ENCODE peak calls at places on chromosome 7, in four cellular contexts. H, M, I and O are unnamed samples.
A peak's percentile ranks its signal among the peaks of the same experiment; 100 is the strongest.

GRCh38 chr7:7920481-7920880 is 48.1 kb upstream of the GLCCI1 start:
- DNase-seq in H (no peak), I (no peak), M (peak; percentile 76), O (no peak)

GRCh38 chr7:148540041-148540738 is 50.4 kb upstream of the C7orf33 start:
- DNase-seq in I (peak; percentile 39), M (no peak), H (peak; percentile 4), O (no peak)

GRCh38 chr7:119905495-119905894 is 367.5 kb upstream of the KCND2 start:
- DNase-seq in H (no peak), M (no peak), I (no peak), O (no peak)

GRCh38 chr7:138603549-138604324 is 97.4 kb downstream of the SVOPL start:
- DNase-seq in I (no peak), M (no peak), H (no peak), O (no peak)

GRCh38 chr7:35874881-35875280 is 74.0 kb downstream of the SEPTIN7 start:
- DNase-seq in H (no peak), M (no peak), I (no peak), O (no peak)

GRCh38 chr7:138429577-138430250 is 30.3 kb upstream of the TRIM24 start:
- DNase-seq in I (no peak), H (no peak), M (no peak), O (no peak)

GRCh38 chr7:133253522-133253882 is 624 bp downstream of the EXOC4 start:
- DNase-seq in M (no peak), H (no peak), I (no peak), O (peak; percentile 28)

GRCh38 chr7:142248166-142249160 is 9.4 kb downstream of the PRSS58 start:
- DNase-seq in M (no peak), H (no peak), I (no peak), O (no peak)

GRCh38 chr7:27868117-27868516 is 128.2 kb downstream of the TAX1BP1 start:
- DNase-seq in M (no peak), I (no peak), H (no peak), O (no peak)

GRCh38 chr7:148031816-148032215 is 558.8 kb upstream of the C7orf33 start:
- DNase-seq in I (no peak), M (no peak), H (no peak), O (no peak)

GRCh38 chr7:51075681-51076580 is 240.7 kb downstream of the COBL start:
- DNase-seq in H (no peak), I (no peak), M (no peak), O (no peak)

GRCh38 chr7:14748461-14748860 is 154.1 kb downstream of the DGKB start:
- DNase-seq in M (no peak), H (peak; percentile 39), I (no peak), O (no peak)

GRCh38 chr7:97512441-97513207 is 219.3 kb upstream of the TAC1 start:
- DNase-seq in I (no peak), H (no peak), M (no peak), O (peak; percentile 25)

GRCh38 chr7:141073173-141073640 is 657 bp upstream of the TMEM178B start:
- DNase-seq in I (no peak), M (no peak), H (no peak), O (no peak)

GRCh38 chr7:147298611-147299043 is 1182.0 kb downstream of the CNTNAP2 start:
- DNase-seq in H (no peak), I (no peak), M (no peak), O (no peak)

GRCh38 chr7:29091722-29092121 is 54.6 kb downstream of the CPVL start:
- DNase-seq in H (no peak), M (no peak), I (no peak), O (peak; percentile 6)

GRCh38 chr7:4882742-4883351 is 669 bp downstream of the RADIL start:
- DNase-seq in M (no peak), H (no peak), I (no peak), O (no peak)

GRCh38 chr7:135390829-135391228 is 119.1 kb downstream of the CNOT4 start:
- DNase-seq in M (no peak), H (no peak), I (no peak), O (no peak)

GRCh38 chr7:11524476-11525398 is 307.3 kb downstream of the THSD7A start:
- DNase-seq in H (no peak), M (no peak), I (no peak), O (no peak)

GRCh38 chr7:112161253-112162160 is 44.7 kb downstream of the DOCK4 start:
- DNase-seq in H (no peak), M (no peak), I (no peak), O (no peak)

GRCh38 chr7:71780282-71780681 is 631.9 kb downstream of the CALN1 start:
- DNase-seq in I (peak; percentile 15), H (no peak), M (no peak), O (no peak)

GRCh38 chr7:106415433-106415832 is 130.7 kb upstream of the NAMPT start:
- DNase-seq in M (no peak), I (no peak), H (no peak), O (no peak)

GRCh38 chr7:158868754-158869410 is 12.5 kb downstream of the DYNC2I1 start:
- DNase-seq in M (no peak), H (no peak), I (no peak), O (no peak)

GRCh38 chr7:128863433-128863989 is 855 bp downstream of the ATP6V1F start:
- DNase-seq in I (no peak), H (peak; percentile 56), M (no peak), O (peak; percentile 85)

GRCh38 chr7:114048386-114049235 is 129.8 kb upstream of the PPP1R3A start:
- DNase-seq in H (no peak), M (no peak), I (no peak), O (peak; percentile 13)

GRCh38 chr7:50349963-50350944 is 45.7 kb downstream of the IKZF1 start:
- DNase-seq in I (no peak), M (peak; percentile 84), H (no peak), O (peak; percentile 69)

GRCh38 chr7:122302826-122303521 is 1.6 kb downstream of the FEZF1 start:
- DNase-seq in I (no peak), H (no peak), M (no peak), O (no peak)

GRCh38 chr7:133530682-133531081 is 277.8 kb downstream of the EXOC4 start:
- DNase-seq in H (no peak), M (no peak), I (no peak), O (no peak)

GRCh38 chr7:14950013-14950412 is 47.5 kb upstream of the DGKB start:
- DNase-seq in M (no peak), I (no peak), H (peak; percentile 2), O (no peak)

GRCh38 chr7:139232377-139232717 is 1.3 kb downstream of the UBN2 start:
- DNase-seq in H (no peak), M (no peak), I (no peak), O (peak; percentile 61)

GRCh38 chr7:2281556-2281955 is 32.7 kb downstream of the SNX8 start:
- DNase-seq in M (no peak), H (no peak), I (no peak), O (peak; percentile 19)

GRCh38 chr7:117582219-117582704 is 102.4 kb downstream of the CFTR start:
- DNase-seq in M (no peak), H (no peak), I (peak; percentile 9), O (no peak)
- TF ChIP-seq EGR1 in M (no peak), H (no peak), I (no peak), O (no peak)

GRCh38 chr7:78018541-78019456 is 220.2 kb downstream of the PHTF2 start:
- DNase-seq in I (no peak), M (no peak), H (no peak), O (no peak)
- TF ChIP-seq EGR1 in I (no peak), M (no peak), H (no peak), O (no peak)

DNA sequence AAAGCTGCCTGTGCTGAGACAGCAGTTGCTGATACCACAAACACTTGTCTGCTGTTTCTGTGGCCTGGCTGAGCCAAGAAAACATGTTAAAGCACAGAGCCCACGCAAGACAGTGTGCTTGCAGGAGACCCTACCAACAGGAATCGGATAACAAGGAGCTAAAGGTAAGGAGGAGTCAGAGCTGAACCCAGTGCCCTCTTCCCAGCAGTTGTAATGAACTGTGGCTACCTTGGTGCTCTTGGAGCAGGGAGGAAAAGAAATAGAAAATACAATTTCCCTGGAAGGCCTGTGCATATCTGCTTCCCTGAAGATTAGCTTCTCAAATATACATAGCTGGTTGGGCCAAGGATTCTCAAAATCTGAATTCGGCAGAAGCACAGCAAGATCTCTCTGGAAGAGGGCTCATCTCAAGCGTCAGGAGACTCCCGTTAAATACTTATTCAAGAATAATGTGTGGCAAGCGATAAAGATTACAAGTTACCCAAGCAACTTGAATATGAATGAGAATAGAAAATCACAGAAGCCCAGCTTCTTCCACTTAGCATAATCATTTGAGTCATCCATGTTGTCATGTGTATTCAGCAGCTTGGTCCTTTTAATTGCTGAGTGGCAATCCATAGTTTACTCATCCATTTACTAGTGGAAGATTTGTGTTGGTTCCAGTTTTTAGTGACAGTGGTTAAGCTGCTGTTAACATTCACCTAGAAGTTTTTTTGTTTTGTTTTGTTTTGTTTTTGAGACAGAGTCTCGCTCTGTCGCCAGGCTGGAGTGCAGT is 87.5 kb downstream of the NOD1 start:
- DNase-seq in H (no peak), M (no peak), I (no peak), O (no peak)
- TF ChIP-seq EGR1 in H (no peak), M (no peak), I (no peak), O (no peak)

DNA sequence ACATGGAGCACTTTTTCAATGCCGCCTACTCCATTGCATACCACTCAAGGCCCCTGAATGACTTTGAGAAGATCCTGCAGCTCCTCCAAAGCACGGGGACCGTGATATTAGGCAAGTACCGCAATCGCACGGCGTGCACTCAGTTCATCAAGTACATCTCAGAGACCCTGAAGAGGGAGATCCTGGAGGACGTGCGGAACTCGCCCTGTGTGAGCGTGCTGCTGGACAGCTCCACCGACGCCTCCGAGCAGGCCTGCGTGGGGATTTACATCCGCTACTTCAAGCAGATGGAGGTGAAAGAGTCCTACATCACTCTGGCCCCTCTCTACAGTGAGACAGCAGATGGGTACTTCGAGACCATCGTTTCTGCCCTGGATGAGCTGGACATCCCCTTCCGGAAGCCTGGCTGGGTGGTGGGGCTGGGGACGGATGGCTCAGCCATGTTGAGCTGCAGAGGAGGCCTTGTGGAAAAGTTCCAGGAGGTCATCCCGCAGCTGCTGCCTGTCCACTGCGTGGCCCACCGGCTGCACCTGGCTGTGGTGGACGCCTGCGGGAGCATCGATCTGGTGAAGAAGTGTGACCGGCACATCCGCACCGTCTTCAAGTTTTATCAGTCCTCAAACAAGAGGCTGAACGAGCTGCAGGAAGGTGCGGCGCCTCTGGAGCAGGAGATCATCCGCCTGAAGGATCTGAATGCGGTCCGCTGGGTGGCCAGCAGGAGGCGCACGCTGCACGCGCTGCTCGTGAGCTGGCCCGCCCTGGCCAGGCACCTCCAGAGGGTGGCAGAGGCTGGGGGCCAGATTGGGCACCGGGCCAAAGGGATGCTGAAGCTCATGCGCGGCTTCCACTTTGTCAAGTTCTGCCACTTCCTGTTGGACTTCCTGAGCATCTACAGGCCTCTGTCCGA is 12.7 kb upstream of the ATP6V0E2 start:
- DNase-seq in I (no peak), M (no peak), H (no peak), O (peak; percentile 76)
- TF ChIP-seq EGR1 in I (no peak), M (no peak), H (no peak), O (no peak)